ENCODE peak calls at places on chromosomes 12 and 14, in four cellular contexts. D is fibroblast of lung, R is gastrocnemius medialis, S is heart right ventricle. K is an unnamed sample. For H3K9me3, the result is how much of the 10 kb centered on the place peaks cover.

GRCh38 chr12:47296828-47297227 is 217.1 kb upstream of the AMIGO2 start:
- DNase-seq in R (no peak), D (no peak), S (no peak), K (no peak)

GRCh38 chr12:91381309-91381804 is 198.7 kb upstream of the DCN start:
- DNase-seq in D (peak), R (peak), S (peak), K (no peak)

GRCh38 chr12:57632898-57633825 is at the start of gene B4GALNT1:
- DNase-seq in D (peak), S (peak), R (no peak), K (peak)

GRCh38 chr14:67228325-67228984 is 12.8 kb upstream of the PALS1 start:
- DNase-seq in R (no peak), S (no peak), D (peak), K (no peak)

GRCh38 chr12:21962821-21963220 is 21.6 kb upstream of the ABCC9 start:
- DNase-seq in D (no peak), R (no peak), S (no peak), K (no peak)

GRCh38 chr14:45658226-45658916 is 405.4 kb upstream of the MIS18BP1 start:
- DNase-seq in D (no peak), R (no peak), S (no peak), K (no peak)

GRCh38 chr12:24078318-24078765 is 128.9 kb upstream of the SOX5 start:
- DNase-seq in D (peak), S (no peak), R (no peak), K (no peak)

GRCh38 chr12:19605720-19606119 is 166.4 kb downstream of the AEBP2 start:
- DNase-seq in S (no peak), D (no peak), R (no peak), K (no peak)

GRCh38 chr12:30691122-30691879 is 4.4 kb downstream of the IPO8 start:
- DNase-seq in R (peak), D (peak), S (peak), K (no peak)

GRCh38 chr12:45184145-45184958 is 31.5 kb upstream of the ANO6 start:
- DNase-seq in S (no peak), D (no peak), R (no peak), K (no peak)

GRCh38 chr12:45182511-45182910 is 33.4 kb upstream of the ANO6 start:
- DNase-seq in D (peak), S (no peak), R (no peak), K (no peak)

GRCh38 chr12:45186762-45187161 is 29.1 kb upstream of the ANO6 start:
- DNase-seq in R (no peak), S (no peak), D (no peak), K (no peak)

GRCh38 chr12:45178771-45179170 is 37.1 kb upstream of the ANO6 start:
- DNase-seq in R (no peak), D (no peak), S (no peak), K (no peak)

DNA sequence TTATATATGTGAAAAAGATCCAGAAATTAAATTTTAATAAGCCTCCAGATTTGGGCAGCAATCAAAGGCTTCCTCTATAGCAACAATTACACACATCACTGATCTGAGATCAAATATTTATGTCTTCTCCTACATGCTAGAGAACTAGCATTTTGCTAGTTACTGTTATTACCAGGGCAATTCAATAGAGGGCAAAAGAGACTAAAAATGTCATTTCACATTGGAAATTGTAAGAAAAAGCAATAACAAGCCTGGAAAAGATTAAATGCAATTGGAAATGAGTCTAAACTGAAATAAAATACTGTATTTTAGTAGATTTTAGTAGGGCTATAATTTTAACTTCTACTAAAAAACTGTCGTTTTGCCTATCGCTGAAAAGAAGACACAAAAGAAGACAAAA is 32.6 kb upstream of the ANO6 start:
- DNase-seq in R (no peak), D (peak), S (no peak), K (no peak)
- TF ChIP-seq CTCF in R (peak), D (peak), S (no peak), K (peak)

GRCh38 chr14:69671365-69672050 is 60.1 kb downstream of the SUSD6 start:
- DNase-seq in D (no peak), R (no peak), S (no peak), K (no peak)
- H3K27ac ChIP-seq in D (no peak), R (no peak), S (no peak), K (no peak)

DNA sequence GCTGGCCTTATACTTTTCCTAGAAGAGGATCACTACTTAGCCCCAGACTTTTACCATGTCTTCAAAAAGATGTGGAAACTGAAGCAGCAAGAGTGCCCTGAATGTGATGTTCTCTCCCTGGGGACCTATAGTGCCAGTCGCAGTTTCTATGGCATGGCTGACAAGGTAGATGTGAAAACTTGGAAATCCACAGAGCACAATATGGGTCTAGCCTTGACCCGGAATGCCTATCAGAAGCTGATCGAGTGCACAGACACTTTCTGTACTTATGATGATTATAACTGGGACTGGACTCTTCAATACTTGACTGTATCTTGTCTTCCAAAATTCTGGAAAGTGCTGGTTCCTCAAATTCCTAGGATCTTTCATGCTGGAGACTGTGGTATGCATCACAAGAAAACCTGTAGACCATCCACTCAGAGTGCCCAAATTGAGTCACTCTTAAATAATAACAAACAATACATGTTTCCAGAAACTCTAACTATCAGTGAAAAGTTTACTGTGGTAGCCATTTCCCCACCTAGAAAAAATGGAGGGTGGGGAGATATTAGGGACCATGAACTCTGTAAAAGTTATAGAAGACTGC is 1.5 kb downstream of the MGAT2 start:
- DNase-seq in S (no peak), R (no peak), D (no peak), K (no peak)
- H3K9me3 ChIP-seq in S (under half), R (under half), D (under half), K (under half)

GRCh38 chr14:104685216-104685997 is 4.0 kb upstream of the INF2 start:
- DNase-seq in S (no peak), D (peak), R (no peak), K (no peak)
- TF ChIP-seq CTCF in S (no peak), D (no peak), R (no peak), K (no peak)

K was measured in CD4-positive, alpha-beta T cell.